ENCODE peak calls at places on chromosomes 1 and 21, in four cellular contexts. U is heart left ventricle, R is endothelial cell of umbilical vein, J is body of pancreas. T is an unnamed sample. For H3K36me3, the result is how much of the 10 kb centered on the place peaks cover.

GRCh38 chr1:161905269-161905884 is 118.3 kb downstream of the OLFML2B start:
- DNase-seq in J (peak), R (peak), U (no peak), T (no peak)

GRCh38 chr1:185157599-185158469 is 867 bp downstream of the SWT1 start:
- DNase-seq in R (peak), U (no peak), J (no peak), T (no peak)

GRCh38 chr1:156281281-156282142 is 1.1 kb downstream of the SMG5 start:
- DNase-seq in J (no peak), R (no peak), U (peak), T (no peak)

GRCh38 chr1:59926381-59927243 is at the start of gene CYP2J2:
- DNase-seq in R (peak), U (peak), J (peak), T (peak)

GRCh38 chr1:3454811-3455618 is 550 bp downstream of the ARHGEF16 start:
- DNase-seq in R (no peak), U (peak), J (peak), T (peak)

GRCh38 chr1:55064861-55065263 is 25.5 kb downstream of the PCSK9 start:
- DNase-seq in R (peak), U (peak), J (no peak), T (no peak)

GRCh38 chr1:195482137-195482536 is 1126.1 kb downstream of the KCNT2 start:
- DNase-seq in U (no peak), J (no peak), R (no peak), T (no peak)

GRCh38 chr1:88291902-88292301 is 392.2 kb upstream of the PKN2 start:
- DNase-seq in U (no peak), R (no peak), J (no peak), T (no peak)

GRCh38 chr1:45929257-45929687 is 125.9 kb downstream of the MAST2 start:
- DNase-seq in U (no peak), J (no peak), R (peak), T (no peak)

GRCh38 chr1:7984826-7985225 is 23.3 kb downstream of the PARK7 start:
- DNase-seq in J (no peak), R (no peak), U (no peak), T (no peak)

GRCh38 chr1:109649380-109649987 is 6.4 kb upstream of the GSTM4 start:
- DNase-seq in R (peak), U (no peak), J (no peak), T (no peak)

GRCh38 chr1:31811605-31812004 is 4.2 kb downstream of the SPOCD1 start:
- DNase-seq in J (no peak), R (no peak), U (no peak), T (no peak)

GRCh38 chr1:3465935-3466321 is 11.5 kb downstream of the ARHGEF16 start:
- DNase-seq in J (no peak), U (peak), R (no peak), T (peak)

GRCh38 chr1:215279682-215280081 is 197.1 kb downstream of the KCNK2 start:
- DNase-seq in U (no peak), J (no peak), R (peak), T (no peak)

GRCh38 chr1:240827786-240828185 is 215.8 kb upstream of the GREM2 start:
- DNase-seq in R (no peak), J (no peak), U (no peak), T (no peak)

GRCh38 chr21:35198004-35198403 is 148.9 kb upstream of the RUNX1 start:
- DNase-seq in R (peak), U (no peak), J (no peak), T (no peak)

GRCh38 chr21:37505963-37506362 is 139.4 kb downstream of the DYRK1A start:
- DNase-seq in J (no peak), R (no peak), U (no peak), T (no peak)

GRCh38 chr21:37509802-37510393 is 143.3 kb downstream of the DYRK1A start:
- DNase-seq in J (no peak), R (no peak), U (no peak), T (no peak)

GRCh38 chr21:37503848-37504467 is 137.4 kb downstream of the DYRK1A start:
- DNase-seq in U (no peak), J (no peak), R (peak), T (no peak)

GRCh38 chr21:37508341-37508740 is 141.8 kb downstream of the DYRK1A start:
- DNase-seq in J (no peak), R (no peak), U (no peak), T (no peak)

GRCh38 chr21:37507716-37508115 is 141.1 kb downstream of the DYRK1A start:
- DNase-seq in J (no peak), R (no peak), U (no peak), T (no peak)
- H3K36me3 ChIP-seq in J (under half), R (under half), U (half or more), T (under half)

GRCh38 chr1:21164266-21164665 is 12.4 kb downstream of the EIF4G3 start:
- DNase-seq in U (no peak), J (no peak), R (no peak), T (no peak)
- H3K36me3 ChIP-seq in U (under half), J (under half), R (under half), T (under half)

GRCh38 chr1:100279954-100280682 is 14.1 kb downstream of the RTCA start:
- DNase-seq in U (no peak), R (no peak), J (no peak), T (no peak)
- H3K36me3 ChIP-seq in U (half or more), R (under half), J (under half), T (under half)

GRCh38 chr1:19065526-19066247 is 109.2 kb upstream of the IFFO2 start:
- DNase-seq in J (no peak), R (no peak), U (no peak), T (no peak)
- H3K36me3 ChIP-seq in J (under half), R (under half), U (under half), T (under half)

DNA sequence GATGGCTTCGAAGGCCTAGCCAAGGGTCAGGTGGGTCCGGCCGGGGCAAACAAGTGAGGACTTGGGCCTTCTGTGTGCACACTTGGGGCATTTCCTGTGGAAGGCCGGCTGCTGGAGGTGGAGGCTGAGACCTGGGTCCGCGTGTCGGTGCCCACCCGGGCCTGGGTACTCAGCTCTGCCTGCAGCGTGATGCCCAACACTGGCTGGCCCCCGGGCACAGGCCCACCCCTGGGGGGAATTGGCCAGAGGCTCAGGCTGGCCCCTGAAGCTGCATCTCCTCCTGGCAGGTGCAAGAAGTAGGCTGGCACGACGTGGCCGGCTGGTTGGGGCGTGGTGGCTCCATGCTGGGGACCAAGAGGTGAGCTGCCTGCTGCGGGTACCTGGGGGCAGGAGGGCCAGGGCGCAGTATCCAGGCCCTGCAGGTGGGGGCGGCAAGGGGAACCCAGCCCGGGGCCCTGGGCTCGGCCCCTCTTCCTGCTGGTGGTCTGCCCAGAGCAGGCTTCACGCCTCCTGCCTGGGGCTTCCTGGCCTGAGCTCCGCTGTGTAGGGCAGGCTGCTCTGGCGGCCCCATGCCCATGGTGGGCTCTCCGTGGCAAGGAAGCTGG is 17.2 kb downstream of the CFAP410 start:
- DNase-seq in U (no peak), J (no peak), R (no peak), T (no peak)
- H3K36me3 ChIP-seq in U (half or more), J (under half), R (under half), T (under half)

GRCh38 chr1:228399531-228400236 is 7.0 kb downstream of the TRIM11 start:
- DNase-seq in R (no peak), J (no peak), U (no peak), T (no peak)
- H3K36me3 ChIP-seq in R (under half), J (under half), U (under half), T (under half)

GRCh38 chr1:114458208-114458777 is 52.7 kb downstream of the TRIM33 start:
- DNase-seq in U (no peak), R (peak), J (no peak), T (no peak)

GRCh38 chr1:114466334-114467014 is 44.5 kb downstream of the TRIM33 start:
- DNase-seq in R (no peak), U (no peak), J (no peak), T (no peak)

GRCh38 chr1:114462963-114463362 is 48.0 kb downstream of the TRIM33 start:
- DNase-seq in J (no peak), U (no peak), R (no peak), T (no peak)

GRCh38 chr1:114457675-114458074 is 53.3 kb downstream of the TRIM33 start:
- DNase-seq in R (no peak), U (no peak), J (no peak), T (no peak)

DNA sequence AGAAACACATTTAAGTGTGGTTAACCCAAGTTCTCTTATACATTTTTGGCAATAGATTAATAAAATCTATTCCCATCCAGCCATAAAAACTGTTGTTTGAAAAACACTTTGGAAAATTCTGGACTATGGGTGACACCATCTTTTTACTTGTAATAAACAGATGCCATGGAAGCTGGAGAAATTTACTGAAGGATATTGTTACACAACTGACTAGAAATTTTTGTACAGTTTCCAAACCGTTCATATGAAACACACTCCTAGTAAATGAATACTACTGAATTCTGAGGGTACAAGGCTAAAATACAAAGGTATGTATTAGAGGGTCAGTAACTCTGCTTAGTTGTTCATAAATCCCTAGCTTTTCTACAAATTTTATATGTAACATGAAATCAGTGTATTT is 48.7 kb downstream of the TRIM33 start:
- DNase-seq in R (no peak), U (no peak), J (no peak), T (no peak)
- H3K36me3 ChIP-seq in R (under half), U (under half), J (under half), T (under half)

DNA sequence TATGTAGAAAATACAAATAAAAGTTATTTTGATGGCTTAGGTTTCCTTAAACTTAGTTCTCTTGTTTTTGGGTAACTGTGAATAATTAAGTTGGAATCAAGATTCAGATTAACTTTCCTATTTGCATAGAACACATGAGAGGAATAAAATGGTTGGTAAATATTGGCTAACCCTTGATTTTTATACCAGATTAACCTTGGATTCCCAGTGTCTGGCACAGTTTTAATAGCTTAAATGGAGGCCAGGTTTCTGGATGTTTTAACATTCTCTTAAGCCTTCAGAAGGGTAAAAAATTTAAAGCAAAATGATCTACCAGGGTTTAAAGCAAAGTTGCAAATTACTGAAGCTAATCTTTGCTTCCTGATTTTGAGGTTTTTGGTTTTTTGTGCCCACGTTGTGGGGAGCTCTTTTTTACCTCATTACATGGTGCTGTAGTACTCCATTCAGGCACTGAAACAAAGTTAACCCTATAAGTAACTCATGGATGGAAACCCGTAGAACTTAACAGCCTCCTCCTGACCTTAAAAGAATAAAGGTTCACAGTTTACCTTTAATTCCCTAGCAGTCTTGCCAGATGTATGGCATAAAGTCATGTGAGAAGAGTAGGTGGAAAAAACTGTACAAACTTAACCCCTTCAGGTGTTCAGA is 8.4 kb upstream of the SPATA1 start:
- DNase-seq in U (no peak), J (no peak), R (no peak), T (no peak)
- H3K36me3 ChIP-seq in U (under half), J (under half), R (under half), T (under half)

DNA sequence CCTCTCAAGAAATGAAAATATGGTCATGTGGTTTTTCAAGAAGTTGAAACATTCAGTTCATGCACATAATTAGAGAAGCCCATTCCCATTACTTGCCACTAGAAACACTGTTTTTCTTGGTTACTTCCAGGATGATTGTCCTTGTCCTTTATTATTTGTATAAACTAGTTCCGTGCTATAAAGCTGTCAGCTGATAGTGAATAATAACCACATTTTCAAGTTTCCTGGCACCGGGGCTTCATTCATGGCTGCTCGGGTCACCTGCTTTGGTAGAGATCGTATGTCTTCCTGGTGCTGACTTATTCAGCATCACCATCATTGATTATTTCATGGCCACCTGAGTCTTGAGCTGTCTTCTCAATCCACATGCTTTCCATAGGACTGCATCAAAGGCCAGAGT is 63.0 kb upstream of the ZNF326 start:
- DNase-seq in J (no peak), U (no peak), R (no peak), T (no peak)
- H3K36me3 ChIP-seq in J (under half), U (under half), R (under half), T (under half)

T was measured in mucosa of descending colon.